ENCODE peak calls at places on chromosomes 1 and 21, in seven cellular contexts. L, X, U, Z, K, B and V are unnamed samples.

GRCh38 chr1:46517932-46518498 is 28.4 kb downstream of the DMBX1 start:
- DNase-seq in L (no peak), X (peak; percentile 28), U (no peak), Z (no peak), K (no peak), B (no peak), V (no peak)

GRCh38 chr1:158077366-158078256 is 84.2 kb downstream of the KIRREL1 start:
- DNase-seq in L (no peak), X (no peak), U (no peak), Z (no peak), K (peak; percentile 54), B (no peak), V (no peak)

GRCh38 chr21:42587036-42587435 is 66.4 kb upstream of the PDE9A start:
- DNase-seq in L (no peak), X (peak; percentile 70), U (no peak), Z (no peak), K (no peak), B (no peak), V (no peak)

GRCh38 chr1:79373481-79374132 is 367.1 kb upstream of the ADGRL4 start:
- DNase-seq in L (no peak), X (no peak), U (no peak), Z (no peak), K (peak; percentile 54), B (no peak), V (no peak)

GRCh38 chr1:1755852-1756251 is 22.4 kb downstream of the NADK start:
- DNase-seq in L (no peak), X (no peak), U (no peak), Z (no peak), K (no peak), B (no peak), V (no peak)

GRCh38 chr1:44036409-44037111 is 5.3 kb upstream of the SLC6A9 start:
- DNase-seq in L (peak; percentile 51), X (peak; percentile 86), U (peak; percentile 87), Z (peak; percentile 88), K (no peak), B (peak; percentile 72), V (peak; percentile 61)

GRCh38 chr1:31792116-31792515 is 23.7 kb downstream of the SPOCD1 start:
- DNase-seq in L (no peak), X (peak; percentile 79), U (no peak), Z (no peak), K (peak; percentile 64), B (no peak), V (no peak)

GRCh38 chr1:59917026-59917784 is 9.4 kb downstream of the CYP2J2 start:
- DNase-seq in L (no peak), X (no peak), U (no peak), Z (no peak), K (no peak), B (no peak), V (no peak)

GRCh38 chr1:183097438-183098051 is 74.3 kb downstream of the LAMC1 start:
- DNase-seq in L (no peak), X (no peak), U (no peak), Z (peak; percentile 72), K (no peak), B (no peak), V (no peak)

GRCh38 chr1:245682638-245683376 is 528.0 kb downstream of the KIF26B start:
- DNase-seq in L (no peak), X (no peak), U (no peak), Z (no peak), K (no peak), B (no peak), V (no peak)

GRCh38 chr1:158999301-159000069 is 10.2 kb upstream of the IFI16 start:
- DNase-seq in L (no peak), X (peak; percentile 91), U (peak; percentile 27), Z (no peak), K (no peak), B (no peak), V (no peak)

GRCh38 chr1:12215562-12215961 is 14.3 kb upstream of the VPS13D start:
- DNase-seq in L (no peak), X (no peak), U (no peak), Z (no peak), K (no peak), B (no peak), V (no peak)

GRCh38 chr1:89546082-89546889 is 21.7 kb downstream of the LRRC8B start:
- DNase-seq in L (no peak), X (no peak), U (peak; percentile 71), Z (peak; percentile 11), K (no peak), B (no peak), V (no peak)

GRCh38 chr1:32404956-32405355 is 10.7 kb upstream of the BSDC1 start:
- DNase-seq in L (no peak), X (no peak), U (no peak), Z (peak; percentile 18), K (no peak), B (no peak), V (no peak)

GRCh38 chr1:9292361-9293240 is at the start of gene SPSB1:
- DNase-seq in L (peak; percentile 40), X (peak; percentile 91), U (peak; percentile 78), Z (peak; percentile 77), K (peak; percentile 87), B (peak; percentile 80), V (peak; percentile 50)

GRCh38 chr1:165376041-165376810 is 19.7 kb upstream of the LMX1A start:
- DNase-seq in L (peak; percentile 23), X (peak; percentile 96), U (peak; percentile 94), Z (no peak), K (peak; percentile 81), B (peak; percentile 37), V (no peak)

GRCh38 chr1:202124107-202124506 is 1.4 kb downstream of the GPR37L1 start:
- DNase-seq in L (no peak), X (no peak), U (no peak), Z (peak; percentile 64), K (no peak), B (no peak), V (no peak)

GRCh38 chr1:145999321-146000024 is 3.1 kb upstream of the TXNIP start:
- DNase-seq in L (no peak), X (no peak), U (peak; percentile 39), Z (peak; percentile 41), K (no peak), B (no peak), V (no peak)

GRCh38 chr1:235953801-235954200 is 87.1 kb upstream of the LYST start:
- DNase-seq in L (no peak), X (no peak), U (peak; percentile 48), Z (no peak), K (no peak), B (no peak), V (no peak)

GRCh38 chr1:99680258-99680657 is 34.3 kb downstream of the PALMD start:
- DNase-seq in L (no peak), X (no peak), U (peak; percentile 25), Z (no peak), K (no peak), B (no peak), V (no peak)

GRCh38 chr1:203166192-203166940 is 9.3 kb downstream of the MYBPH start:
- DNase-seq in L (no peak), X (no peak), U (peak; percentile 26), Z (no peak), K (peak; percentile 75), B (peak; percentile 63), V (no peak)

GRCh38 chr21:35051287-35051818 is 2.3 kb upstream of the RUNX1 start:
- DNase-seq in L (peak; percentile 75), X (peak; percentile 95), U (peak; percentile 97), Z (no peak), K (peak; percentile 92), B (peak; percentile 74), V (peak; percentile 62)